ENCODE peak calls at places on chromosomes 16 and 17, in four cellular contexts. U is HL-60, D is K562, T is GM12878. O is an unnamed sample.

GRCh38 chr16:72927199-72928088 is 120.5 kb downstream of the ZFHX3 start:
- DNase-seq in T (no peak), U (peak), D (no peak), O (no peak)

GRCh38 chr17:75845058-75845711 is 981 bp upstream of the UNC13D start:
- DNase-seq in U (peak), D (peak), T (peak), O (peak)

GRCh38 chr17:48537316-48537715 is 6.5 kb upstream of the HOXB1 start:
- DNase-seq in D (no peak), T (no peak), U (no peak), O (no peak)

GRCh38 chr16:85894266-85894665 is 4.7 kb upstream of the IRF8 start:
- DNase-seq in U (no peak), T (no peak), D (no peak), O (no peak)

GRCh38 chr17:37698132-37698615 is 46.7 kb downstream of the HNF1B start:
- DNase-seq in U (no peak), D (no peak), T (no peak), O (no peak)

GRCh38 chr16:26464576-26465266 is 602.0 kb upstream of the C16orf82 start:
- DNase-seq in T (no peak), D (no peak), U (no peak), O (no peak)

GRCh38 chr17:60766778-60767190 is 89.1 kb downstream of the BCAS3 start:
- DNase-seq in T (no peak), U (no peak), D (no peak), O (no peak)

GRCh38 chr17:39676198-39676819 is 8.1 kb downstream of the PNMT start:
- DNase-seq in D (peak), U (peak), T (peak), O (peak)

GRCh38 chr16:3857189-3858013 is 23.1 kb downstream of the CREBBP start:
- DNase-seq in D (no peak), U (peak), T (peak), O (no peak)

GRCh38 chr17:36705651-36706436 is 104.5 kb downstream of the MRM1 start:
- DNase-seq in T (no peak), U (peak), D (peak), O (peak)

GRCh38 chr16:27681681-27682080 is 131.7 kb downstream of the KATNIP start:
- DNase-seq in T (no peak), U (no peak), D (no peak), O (no peak)

GRCh38 chr17:81057079-81057730 is 22.3 kb downstream of the BAIAP2 start:
- DNase-seq in U (no peak), D (peak), T (no peak), O (no peak)

GRCh38 chr16:54843424-54843750 is 87.3 kb upstream of the IRX5 start:
- DNase-seq in T (no peak), U (no peak), D (no peak), O (no peak)

GRCh38 chr17:72134560-72135399 is 14.0 kb downstream of the SOX9 start:
- DNase-seq in U (no peak), T (no peak), D (no peak), O (no peak)

GRCh38 chr17:69501591-69502468 is 87.3 kb downstream of the MAP2K6 start:
- DNase-seq in D (no peak), T (no peak), U (peak), O (no peak)

GRCh38 chr16:19212059-19212458 is 44.0 kb downstream of the SYT17 start:
- DNase-seq in D (no peak), T (no peak), U (no peak), O (no peak)

GRCh38 chr17:82252511-82253178 is 20.9 kb downstream of the CSNK1D start:
- DNase-seq in T (no peak), U (no peak), D (no peak), O (no peak)

GRCh38 chr16:81493755-81494433 is 49.3 kb downstream of the CMIP start:
- DNase-seq in U (no peak), D (peak), T (no peak), O (no peak)

GRCh38 chr16:88589441-88589840 is 19.2 kb downstream of the ZC3H18 start:
- DNase-seq in T (no peak), U (no peak), D (no peak), O (no peak)

DNA sequence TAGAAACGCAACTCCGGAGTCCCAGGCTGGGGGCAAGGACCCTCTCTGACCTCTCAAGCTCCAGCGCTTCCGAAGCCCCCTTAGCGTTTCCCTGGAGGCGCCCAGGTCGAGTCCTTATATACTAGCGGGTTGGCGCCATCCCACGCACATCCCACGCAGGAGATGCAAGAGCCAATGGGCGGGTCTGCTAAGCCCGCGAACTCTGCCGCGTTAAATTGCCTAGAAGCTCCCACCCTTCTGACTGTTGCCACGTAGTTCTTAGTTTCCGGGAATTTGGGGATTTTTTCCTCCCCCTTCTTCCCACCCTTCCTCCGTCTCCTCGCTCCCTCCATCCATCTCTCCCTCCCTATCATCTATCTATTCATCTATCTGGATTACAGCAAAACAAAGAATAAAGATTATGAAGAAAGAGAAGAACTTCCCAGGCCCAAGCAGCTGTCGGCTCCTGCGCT is at the start of gene SLFN11:
- DNase-seq in U (peak), T (peak), D (peak), O (peak)
- TF ChIP-seq POLR2AphosphoS5 in U (peak), T (peak), D (no peak), O (peak)

GRCh38 chr17:2344528-2344927 is 7.2 kb downstream of the SGSM2 start:
- DNase-seq in U (no peak), T (no peak), D (no peak), O (no peak)

GRCh38 chr17:2337811-2338657 is 733 bp downstream of the SGSM2 start:
- DNase-seq in D (peak), T (no peak), U (peak), O (peak)

GRCh38 chr17:2346475-2346874 is 9.2 kb downstream of the SGSM2 start:
- DNase-seq in T (no peak), D (no peak), U (no peak), O (no peak)

GRCh38 chr17:2347805-2348685 is 10.7 kb downstream of the SGSM2 start:
- DNase-seq in T (no peak), D (no peak), U (no peak), O (no peak)

DNA sequence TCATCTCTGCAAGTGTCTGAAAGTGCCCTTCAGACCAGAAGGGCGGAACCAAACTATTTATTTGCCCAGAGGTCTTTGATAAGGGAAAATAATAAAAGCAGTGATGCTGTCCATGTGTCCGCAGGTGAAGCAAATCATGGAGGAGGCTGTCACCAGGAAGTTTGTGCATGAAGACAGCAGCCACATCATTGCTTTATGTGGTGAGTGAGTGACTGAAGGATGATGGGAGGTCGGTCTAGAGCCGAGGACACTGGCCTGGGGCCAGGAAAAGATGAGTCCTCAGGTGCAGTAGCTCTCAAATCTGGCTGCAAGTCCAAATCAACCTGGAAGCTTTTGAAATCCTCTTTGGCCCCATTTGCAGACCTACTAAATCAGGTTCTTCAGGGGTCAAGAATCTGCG is 6.1 kb downstream of the SGSM2 start:
- DNase-seq in T (no peak), U (no peak), D (no peak), O (no peak)
- TF ChIP-seq SPI1 in T (no peak), U (no peak), D (no peak), O (no peak)

GRCh38 chr16:74045539-74045938 is 251.1 kb upstream of the PSMD7 start:
- DNase-seq in T (no peak), D (no peak), U (no peak), O (no peak)
- TF ChIP-seq POLR2AphosphoS5 in T (no peak), D (no peak), U (no peak), O (no peak)

DNA sequence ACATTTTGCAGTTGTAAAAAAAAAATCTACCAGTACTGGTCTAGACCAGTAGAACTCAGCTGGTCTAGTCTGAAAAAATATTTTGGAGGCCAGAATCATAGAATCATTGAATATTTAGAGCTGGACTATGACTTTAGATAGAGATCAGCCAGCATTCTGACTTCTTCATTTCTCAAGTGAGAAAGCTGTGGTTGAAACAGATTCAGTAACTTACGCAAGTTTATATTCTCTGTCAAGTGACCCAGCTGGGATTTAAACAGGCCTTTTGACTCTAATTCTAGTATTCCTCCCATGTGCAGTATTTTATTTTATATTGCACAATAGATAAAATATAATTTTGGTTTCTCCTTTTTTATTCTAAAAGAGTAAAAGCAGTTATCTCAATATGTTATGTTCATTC is 4.9 kb downstream of the TNRC6A start:
- DNase-seq in T (no peak), U (no peak), D (no peak), O (no peak)
- TF ChIP-seq SPI1 in T (peak), U (no peak), D (no peak), O (peak)

DNA sequence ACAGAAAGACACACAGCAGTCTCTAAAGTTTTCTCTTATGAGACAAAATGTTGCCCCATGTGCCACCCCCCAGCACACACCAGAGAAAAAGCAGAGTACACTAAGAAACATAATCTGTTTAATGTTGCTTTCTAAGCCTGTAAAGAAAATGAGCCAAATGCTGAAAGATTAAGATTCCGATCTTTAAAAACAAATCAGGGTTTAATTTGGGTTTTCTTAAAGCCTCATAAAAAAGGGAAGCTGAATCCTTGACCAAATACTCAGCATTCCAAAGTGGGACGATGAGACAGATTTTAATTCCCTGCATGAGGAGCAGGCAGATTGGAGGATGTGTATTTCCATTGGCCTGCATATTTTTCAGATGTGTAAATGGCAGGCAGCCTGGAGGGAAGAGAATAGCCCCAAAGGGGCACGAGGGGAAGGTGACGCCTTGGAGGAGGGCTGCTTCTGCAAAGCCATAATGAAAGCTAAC is 118.4 kb downstream of the COPRS start:
- DNase-seq in T (no peak), U (no peak), D (no peak), O (no peak)
- TF ChIP-seq POLR2AphosphoS5 in T (no peak), U (no peak), D (no peak), O (no peak)

GRCh38 chr16:5077304-5077703 is 5.7 kb downstream of the ALG1 start:
- DNase-seq in D (no peak), T (no peak), U (no peak), O (no peak)

GRCh38 chr16:5073279-5073629 is 1.6 kb downstream of the ALG1 start:
- DNase-seq in T (no peak), U (no peak), D (no peak), O (no peak)

GRCh38 chr16:5075637-5076036 is 4.0 kb downstream of the ALG1 start:
- DNase-seq in D (no peak), T (no peak), U (no peak), O (no peak)

DNA sequence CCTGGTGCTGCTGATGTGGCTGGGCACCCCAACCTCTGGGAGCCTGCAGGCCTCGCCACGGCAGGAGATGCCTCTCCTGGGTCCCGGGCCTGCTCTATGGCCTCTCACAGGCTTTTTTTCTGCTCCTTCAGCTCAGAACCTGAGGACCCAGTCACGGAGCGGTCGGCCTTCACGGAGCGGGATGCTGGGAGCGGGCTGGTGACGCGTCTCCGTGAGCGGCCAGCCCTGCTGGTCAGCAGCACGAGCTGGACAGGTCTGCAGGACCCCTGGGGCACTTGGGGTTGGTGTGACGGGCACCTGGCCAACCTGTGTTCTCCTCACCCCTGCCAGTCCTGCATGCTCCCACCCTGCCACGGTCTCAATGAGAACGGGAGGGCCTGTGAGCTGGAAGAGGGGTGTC is 7.0 kb downstream of the ALG1 start:
- DNase-seq in U (no peak), T (no peak), D (no peak), O (no peak)
- TF ChIP-seq SPI1 in U (no peak), T (no peak), D (no peak), O (no peak)